ENCODE peak calls at places on chromosomes 16 and 17, in five cellular contexts. H is Karpas-422; E is ovary; Q is mammary epithelial cell; N is effector memory CD4-positive, alpha-beta T cell. K is an unnamed sample. For H3K36me3, the result is how much of the 10 kb centered on the place peaks cover.

GRCh38 chr16:29994613-29995329 is 646 bp downstream of the HIRIP3 start:
- DNase-seq in E (no peak), N (no peak), H (no peak), Q (peak), K (peak)

GRCh38 chr17:46964315-46965265 is 14.5 kb downstream of the RPRML start:
- DNase-seq in Q (no peak), N (no peak), H (peak), E (no peak), K (no peak)

GRCh38 chr17:20280832-20281231 is 186.5 kb downstream of the LGALS9B start:
- DNase-seq in H (no peak), E (no peak), Q (no peak), N (no peak), K (no peak)

GRCh38 chr16:65375651-65376050 is 253.8 kb upstream of the CDH11 start:
- DNase-seq in E (no peak), Q (peak), H (no peak), N (no peak), K (no peak)

GRCh38 chr17:39151680-39152058 is 232 bp upstream of the PLXDC1 start:
- DNase-seq in H (no peak), N (no peak), Q (no peak), E (peak), K (no peak)

GRCh38 chr17:54009502-54009901 is 186.8 kb downstream of the KIF2B start:
- DNase-seq in N (no peak), Q (no peak), E (no peak), H (no peak), K (no peak)

GRCh38 chr17:82449136-82449882 is 1.2 kb downstream of the CYBC1 start:
- DNase-seq in H (peak), E (no peak), Q (no peak), N (peak), K (no peak)

GRCh38 chr17:52470553-52470952 is 312.0 kb upstream of the CA10 start:
- DNase-seq in H (no peak), N (no peak), E (no peak), Q (no peak), K (no peak)

GRCh38 chr16:79089735-79090284 is 510.7 kb downstream of the MAF start:
- DNase-seq in Q (no peak), E (no peak), N (no peak), H (no peak), K (no peak)

GRCh38 chr16:8773537-8773936 is 23.9 kb downstream of the TMEM186 start:
- DNase-seq in E (no peak), N (no peak), Q (no peak), H (no peak), K (no peak)

GRCh38 chr16:8716052-8716451 is 41.6 kb downstream of the ABAT start:
- DNase-seq in E (no peak), N (no peak), H (no peak), Q (no peak), K (no peak)

GRCh38 chr17:50097455-50097854 is 2.3 kb downstream of the PDK2 start:
- DNase-seq in N (no peak), Q (no peak), H (no peak), E (no peak), K (no peak)

GRCh38 chr17:31428111-31428510 is 36.6 kb downstream of the RAB11FIP4 start:
- DNase-seq in Q (no peak), H (no peak), N (no peak), E (no peak), K (no peak)

GRCh38 chr16:83011101-83011720 is 384.4 kb downstream of the CDH13 start:
- DNase-seq in Q (no peak), E (no peak), N (no peak), H (peak), K (no peak)

GRCh38 chr16:56262148-56262878 is 71.0 kb downstream of the GNAO1 start:
- DNase-seq in E (no peak), Q (peak), N (peak), H (no peak), K (no peak)

GRCh38 chr17:75771334-75772281 is 6.6 kb upstream of the GALK1 start:
- DNase-seq in Q (no peak), N (no peak), E (peak), H (no peak), K (no peak)

GRCh38 chr16:66924527-66925321 is 611 bp downstream of the RRAD start:
- DNase-seq in Q (no peak), E (peak), N (no peak), H (no peak), K (peak)

GRCh38 chr17:72414967-72415853 is 294.4 kb downstream of the SOX9 start:
- DNase-seq in E (no peak), H (no peak), N (no peak), Q (no peak), K (no peak)

GRCh38 chr17:14331200-14331981 is 30.5 kb downstream of the HS3ST3B1 start:
- DNase-seq in N (no peak), Q (no peak), H (no peak), E (no peak), K (no peak)

GRCh38 chr17:63439682-63440081 is 6.4 kb downstream of the CYB561 start:
- DNase-seq in Q (no peak), N (no peak), E (no peak), H (no peak), K (no peak)

GRCh38 chr17:82465023-82465603 is 6.6 kb downstream of the NARF start:
- DNase-seq in H (no peak), N (no peak), Q (no peak), E (no peak), K (no peak)

GRCh38 chr17:78176548-78177025 is 8.2 kb downstream of the SYNGR2 start:
- DNase-seq in H (peak), Q (peak), N (peak), E (peak), K (peak)

GRCh38 chr17:50474523-50474922 is 4.1 kb upstream of the RSAD1 start:
- DNase-seq in N (no peak), E (no peak), H (no peak), Q (no peak), K (no peak)

GRCh38 chr16:50603206-50604064 is 55.2 kb downstream of the NKD1 start:
- DNase-seq in N (no peak), Q (peak), E (peak), H (no peak), K (no peak)

GRCh38 chr17:76014925-76015261 is 12.2 kb downstream of the EVPL start:
- DNase-seq in H (no peak), N (no peak), Q (peak), E (no peak), K (peak)

GRCh38 chr17:78886954-78887353 is 16.0 kb downstream of the CEP295NL start:
- DNase-seq in N (no peak), Q (no peak), H (no peak), E (no peak), K (no peak)

GRCh38 chr16:73231969-73232554 is 184.1 kb upstream of the ZFHX3 start:
- DNase-seq in E (peak), H (no peak), N (no peak), Q (no peak), K (peak)

GRCh38 chr17:74203439-74204240 is at the start of gene RPL38:
- DNase-seq in H (peak), N (peak), E (peak), Q (peak), K (peak)

GRCh38 chr17:74201250-74201649 is 2.2 kb upstream of the RPL38 start:
- DNase-seq in N (no peak), H (no peak), Q (peak), E (no peak), K (peak)

GRCh38 chr17:74204474-74204873 is 996 bp downstream of the RPL38 start:
- DNase-seq in N (no peak), E (no peak), H (no peak), Q (no peak), K (no peak)

GRCh38 chr17:74205274-74205673 is 1.8 kb downstream of the RPL38 start:
- DNase-seq in H (no peak), Q (no peak), N (no peak), E (no peak), K (no peak)

GRCh38 chr17:74202879-74203432 is 522 bp upstream of the RPL38 start:
- DNase-seq in Q (no peak), H (no peak), N (no peak), E (no peak), K (peak)
- H3K4me3 ChIP-seq in Q (no peak), H (no peak), N (peak), E (no peak), K (peak)

GRCh38 chr17:7508846-7509245 is 24.7 kb downstream of the POLR2A start:
- DNase-seq in N (no peak), H (no peak), E (no peak), Q (no peak), K (no peak)
- H3K36me3 ChIP-seq in N (half or more), H (under half), E (under half), Q (under half), K (under half)

GRCh38 chr16:675884-676564 is 553 bp downstream of the RHBDL1 start:
- DNase-seq in N (no peak), Q (no peak), H (no peak), E (no peak), K (no peak)

GRCh38 chr16:678209-678857 is 1.9 kb upstream of the STUB1 start:
- DNase-seq in N (no peak), Q (no peak), H (no peak), E (peak), K (no peak)

GRCh38 chr16:677306-678190 is 2.1 kb downstream of the RHBDL1 start:
- DNase-seq in Q (no peak), H (no peak), N (no peak), E (no peak), K (no peak)

GRCh38 chr16:674968-675883 is at the start of gene RHBDL1:
- DNase-seq in H (no peak), Q (no peak), E (no peak), N (no peak), K (peak)

DNA sequence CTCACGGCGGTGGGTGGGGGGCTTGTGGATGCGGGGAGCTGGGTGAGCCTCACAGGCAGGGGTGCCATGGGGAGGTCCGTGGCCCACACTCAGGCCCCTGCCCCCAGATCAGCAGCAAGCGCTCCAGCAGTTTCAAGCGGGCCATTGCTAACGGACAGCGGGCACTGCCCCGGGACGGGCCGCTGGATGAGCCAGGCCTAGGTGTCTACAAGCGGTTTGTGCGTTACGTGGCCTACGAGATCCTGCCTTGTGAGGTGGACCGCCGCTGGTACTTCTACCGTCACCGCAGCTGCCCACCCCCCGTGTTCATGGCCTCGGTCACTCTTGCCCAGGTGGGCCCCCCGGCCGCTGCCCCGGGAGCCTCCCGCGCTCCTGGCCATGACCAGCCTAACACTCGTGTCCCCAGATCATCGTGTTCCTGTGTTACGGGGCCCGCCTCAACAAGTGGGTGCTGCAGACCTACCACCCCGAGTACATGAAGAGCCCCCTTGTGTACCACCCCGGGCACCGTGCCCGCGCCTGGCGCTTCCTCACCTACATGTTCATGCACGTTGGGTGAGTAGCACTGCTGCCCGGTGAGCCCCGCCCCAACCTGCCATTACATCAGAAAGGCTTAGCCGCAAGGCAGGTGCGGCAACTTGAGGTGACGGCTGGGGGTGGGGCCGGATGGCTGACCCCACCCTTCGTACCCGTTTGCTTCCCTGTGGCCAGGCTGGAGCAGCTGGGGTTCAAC is 1.3 kb downstream of the RHBDL1 start:
- DNase-seq in Q (peak), E (no peak), H (no peak), N (no peak), K (no peak)
- H3K4me3 ChIP-seq in Q (no peak), E (no peak), H (no peak), N (no peak), K (no peak)

DNA sequence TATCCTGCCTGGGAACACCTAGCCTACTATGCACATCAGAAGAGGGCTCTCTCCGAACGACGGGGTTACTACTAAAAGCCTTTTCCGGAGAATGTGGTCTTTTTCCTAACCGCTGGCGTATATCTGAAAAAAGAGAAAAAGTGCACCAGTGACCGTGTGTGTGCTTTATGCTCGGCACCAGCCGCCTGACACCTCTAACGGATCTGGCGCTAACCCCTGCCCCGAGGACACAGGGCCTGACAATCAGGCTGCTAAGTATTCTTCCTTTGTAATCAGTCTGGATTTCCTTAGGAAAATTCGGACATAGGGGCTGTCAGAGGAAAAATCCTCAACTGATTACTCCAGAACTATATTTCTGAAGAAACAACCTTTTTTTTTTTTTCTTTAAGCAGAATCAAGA is 13.4 kb upstream of the ITGAE start:
- DNase-seq in E (no peak), H (no peak), Q (no peak), N (no peak), K (no peak)
- H3K36me3 ChIP-seq in E (under half), H (under half), Q (under half), N (half or more), K (under half)

DNA sequence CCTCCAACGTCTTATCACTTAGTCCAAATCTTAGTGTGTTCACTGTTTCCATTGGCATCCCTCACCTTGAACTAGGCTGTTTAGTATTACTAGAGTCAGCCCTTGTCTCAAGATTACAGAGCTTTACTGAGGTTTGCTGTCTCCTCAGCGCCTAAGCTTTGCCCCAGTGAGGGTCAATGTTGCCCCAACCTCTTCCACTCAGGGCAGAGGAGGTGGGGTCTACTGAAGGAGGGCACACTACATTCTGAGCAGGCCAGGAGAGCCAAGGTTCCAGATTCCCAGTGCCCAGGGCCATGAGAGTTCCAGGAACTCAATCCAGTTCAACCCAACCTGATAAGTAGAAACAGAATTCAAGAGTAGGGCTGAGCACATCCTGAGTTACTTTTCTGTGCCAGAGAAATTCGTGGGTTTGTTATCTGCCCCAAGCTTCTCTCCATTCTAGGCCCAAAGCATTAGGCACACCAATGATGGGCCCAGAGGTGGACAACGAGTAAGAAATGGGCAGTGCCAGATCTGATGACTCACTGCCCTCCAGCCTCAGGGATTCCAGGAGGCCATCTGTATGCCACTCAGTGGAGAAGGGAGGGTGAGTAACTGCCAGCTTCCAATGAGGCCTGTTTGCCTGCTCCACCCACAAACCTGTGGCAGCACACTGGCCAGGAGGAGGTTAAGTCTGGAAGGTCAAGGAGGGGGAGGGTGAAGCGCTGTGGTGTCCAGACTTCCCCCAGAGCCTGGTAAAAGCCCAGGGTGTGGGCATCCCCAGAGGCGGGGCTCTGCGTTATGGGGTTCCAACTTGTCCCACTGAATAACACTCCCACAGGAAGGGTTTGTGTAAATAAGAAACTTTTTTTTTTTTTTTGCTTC is 8.2 kb downstream of the TUBG2 start:
- DNase-seq in E (peak), Q (peak), H (no peak), N (no peak), K (peak)
- H3K4me3 ChIP-seq in E (no peak), Q (no peak), H (no peak), N (no peak), K (no peak)

GRCh38 chr16:86549076-86549892 is 5.8 kb downstream of the MTHFSD start:
- DNase-seq in N (no peak), Q (no peak), H (no peak), E (no peak), K (no peak)
- H3K36me3 ChIP-seq in N (under half), Q (under half), H (under half), E (under half), K (under half)

GRCh38 chr17:17365476-17366110 is 62.4 kb downstream of the NT5M start:
- DNase-seq in N (no peak), Q (no peak), E (no peak), H (no peak), K (no peak)
- H3K4me3 ChIP-seq in N (no peak), Q (no peak), E (no peak), H (no peak), K (no peak)

GRCh38 chr16:23432176-23433128 is 20.5 kb downstream of the COG7 start:
- DNase-seq in E (no peak), Q (no peak), H (no peak), N (no peak), K (no peak)

GRCh38 chr16:23436992-23437391 is 16.0 kb downstream of the COG7 start:
- DNase-seq in H (no peak), E (no peak), Q (no peak), N (no peak), K (no peak)

GRCh38 chr16:23435500-23435899 is 17.5 kb downstream of the COG7 start:
- DNase-seq in H (peak), Q (peak), E (peak), N (peak), K (peak)

GRCh38 chr16:23434380-23434779 is 18.6 kb downstream of the COG7 start:
- DNase-seq in Q (peak), E (no peak), H (peak), N (no peak), K (peak)

DNA sequence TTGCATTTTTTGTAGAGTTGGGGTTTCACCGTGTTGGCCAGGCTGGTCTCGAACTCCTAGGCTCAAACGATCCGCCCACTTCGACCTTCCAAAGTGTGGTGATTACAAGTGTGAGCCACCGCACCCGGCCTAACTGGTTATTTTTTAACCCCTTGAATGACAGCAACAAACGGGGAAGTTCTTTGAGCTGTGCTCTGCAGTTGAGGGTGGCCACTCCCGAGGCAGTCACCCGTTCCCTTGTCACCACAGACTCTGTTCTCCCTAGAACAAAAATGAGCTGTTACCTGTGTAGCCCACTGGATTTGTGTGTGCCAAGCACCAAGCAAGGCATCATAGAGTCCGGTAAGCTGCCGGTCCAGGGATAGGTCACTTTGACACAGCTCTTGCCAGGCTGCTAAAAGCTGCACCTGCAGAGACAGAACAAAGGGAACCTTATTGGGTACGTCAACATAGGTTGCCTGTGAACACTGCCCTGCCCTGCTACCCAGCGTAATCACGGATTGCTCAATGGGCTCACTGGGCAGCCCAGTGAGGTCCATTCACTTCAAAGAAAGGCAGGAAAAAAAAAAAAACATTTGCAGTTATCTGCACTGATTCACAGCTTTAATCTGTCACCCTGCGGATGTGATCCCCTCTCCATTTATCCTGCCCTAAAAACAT is 19.6 kb downstream of the COG7 start:
- DNase-seq in Q (no peak), E (no peak), H (no peak), N (no peak), K (no peak)
- H3K36me3 ChIP-seq in Q (under half), E (under half), H (under half), N (under half), K (under half)